ENCODE peak calls at places on chromosomes 12 and 14, in six cellular contexts. O is KBM-7; T is LHCN-M2; H is IMR-90; R is activated naive CD8-positive, alpha-beta T cell treated with anti-CD3 and anti-CD28 coated beads, Interleukin-2, amount 50 U/mL, for 24 hours; U is activated T-cell treated with anti-CD3 and anti-CD28 coated beads for 24 hours. L is an unnamed sample.

GRCh38 chr12:72093930-72094329 is 155.3 kb downstream of the TPH2 start:
- DNase-seq in O (no peak), R (no peak), U (no peak), H (no peak), T (no peak), L (peak)

GRCh38 chr14:92544051-92544730 is 30.6 kb downstream of the RIN3 start:
- DNase-seq in U (no peak), H (no peak), R (no peak), O (no peak), T (no peak), L (no peak)

GRCh38 chr14:83988274-83988673 is 1541.7 kb upstream of the FLRT2 start:
- DNase-seq in O (no peak), R (no peak), U (no peak), T (no peak), H (peak), L (no peak)

GRCh38 chr14:61671086-61671485 is 24.2 kb upstream of the HIF1A start:
- DNase-seq in T (no peak), R (no peak), U (peak), H (no peak), O (peak), L (no peak)

GRCh38 chr12:30286345-30286926 is 409.2 kb downstream of the IPO8 start:
- DNase-seq in O (peak), R (no peak), H (peak), T (peak), U (no peak), L (no peak)

GRCh38 chr14:32692441-32692840 is 246.2 kb upstream of the NPAS3 start:
- DNase-seq in T (no peak), O (no peak), H (no peak), U (no peak), R (no peak), L (no peak)

GRCh38 chr14:99724196-99724891 is 40.2 kb downstream of the CYP46A1 start:
- DNase-seq in U (no peak), H (peak), T (no peak), R (no peak), O (peak), L (peak)

GRCh38 chr12:104534162-104534856 is 77.6 kb downstream of the CHST11 start:
- DNase-seq in T (no peak), O (no peak), R (no peak), U (no peak), H (no peak), L (no peak)

GRCh38 chr12:118126119-118126757 is 9.7 kb upstream of the PEBP1 start:
- DNase-seq in T (no peak), R (no peak), U (no peak), O (no peak), H (no peak), L (no peak)

GRCh38 chr12:80216890-80217559 is 117.7 kb downstream of the OTOGL start:
- DNase-seq in H (no peak), O (peak), U (no peak), T (no peak), R (no peak), L (no peak)

GRCh38 chr12:75720807-75721206 is 209.4 kb upstream of the KRR1 start:
- DNase-seq in O (no peak), H (no peak), T (no peak), U (no peak), R (no peak), L (peak)

GRCh38 chr14:100376751-100377171 is 53.6 kb downstream of the SLC25A47 start:
- DNase-seq in R (no peak), H (peak), O (no peak), U (no peak), T (peak), L (no peak)

GRCh38 chr12:42725839-42726238 is 136.3 kb upstream of the PRICKLE1 start:
- DNase-seq in U (no peak), O (no peak), H (peak), T (peak), R (no peak), L (no peak)

GRCh38 chr12:49338830-49339463 is 2.0 kb upstream of the C1QL4 start:
- DNase-seq in U (no peak), H (no peak), T (no peak), R (no peak), O (no peak), L (peak)

GRCh38 chr12:131784909-131785762 is 43.1 kb upstream of the MMP17 start:
- DNase-seq in O (no peak), T (peak), U (no peak), R (no peak), H (peak), L (no peak)

GRCh38 chr12:71589478-71589881 is 74.2 kb downstream of the ZFC3H1 start:
- DNase-seq in U (no peak), R (no peak), T (no peak), O (no peak), H (peak), L (no peak)

GRCh38 chr14:102058146-102058545 is 28.7 kb downstream of the HSP90AA1 start:
- DNase-seq in R (no peak), O (no peak), U (no peak), T (no peak), H (no peak), L (no peak)

GRCh38 chr12:74602881-74603523 is 65.4 kb downstream of the ATXN7L3B start:
- DNase-seq in H (no peak), T (no peak), U (no peak), R (no peak), O (no peak), L (no peak)

GRCh38 chr12:2417761-2418160 is 365.0 kb downstream of the CACNA1C start:
- DNase-seq in H (no peak), U (no peak), O (no peak), R (no peak), T (no peak), L (no peak)

GRCh38 chr14:70982204-70982603 is 74.9 kb downstream of the PCNX1 start:
- DNase-seq in R (no peak), O (peak), U (no peak), T (no peak), H (no peak), L (no peak)

GRCh38 chr14:89164168-89165074 is 252.6 kb downstream of the FOXN3 start:
- DNase-seq in T (no peak), U (no peak), R (no peak), O (no peak), H (no peak), L (no peak)

GRCh38 chr14:98614741-98615140 is 657.3 kb downstream of the BCL11B start:
- DNase-seq in T (no peak), U (no peak), H (no peak), O (no peak), R (no peak), L (no peak)

GRCh38 chr12:123096159-123096558 is 54.7 kb downstream of the PITPNM2 start:
- DNase-seq in R (no peak), O (no peak), U (no peak), H (no peak), T (no peak), L (no peak)

GRCh38 chr12:67925551-67925950 is 63.7 kb upstream of the IFNG-AS1 start:
- DNase-seq in O (no peak), H (no peak), T (no peak), U (no peak), R (no peak), L (no peak)

GRCh38 chr14:75562048-75562447 is 16.4 kb upstream of the FLVCR2 start:
- DNase-seq in T (no peak), H (no peak), R (peak), U (peak), O (no peak), L (no peak)

GRCh38 chr12:84807249-84807648 is 105.3 kb downstream of the SLC6A15 start:
- DNase-seq in U (no peak), H (peak), T (peak), R (no peak), O (no peak), L (no peak)

GRCh38 chr14:60183724-60184596 is 18.8 kb upstream of the DHRS7 start:
- DNase-seq in U (no peak), T (peak), H (peak), R (no peak), O (peak), L (no peak)

GRCh38 chr14:73713206-73713803 is 879 bp downstream of the PNMA1 start:
- DNase-seq in U (no peak), H (no peak), R (no peak), O (no peak), T (no peak), L (no peak)

GRCh38 chr12:58629376-58629775 is 290.9 kb downstream of the LRIG3 start:
- DNase-seq in R (no peak), T (peak), H (peak), U (no peak), O (no peak), L (no peak)

GRCh38 chr12:99609455-99610181 is 37.9 kb upstream of the GARIN6 start:
- DNase-seq in H (no peak), U (no peak), R (no peak), O (no peak), T (no peak), L (no peak)

GRCh38 chr14:61184117-61184516 is 97.0 kb downstream of the TMEM30B start:
- DNase-seq in U (no peak), O (no peak), H (peak), T (peak), R (no peak), L (no peak)

GRCh38 chr14:90061849-90062794 is at the start of gene KCNK13:
- DNase-seq in O (peak), T (no peak), U (no peak), R (peak), H (no peak), L (peak)

GRCh38 chr14:67674480-67675218 is at the start of gene VTI1B:
- DNase-seq in T (peak), O (peak), U (peak), H (peak), R (peak), L (peak)

GRCh38 chr12:60231976-60232907 is 636.4 kb downstream of the SLC16A7 start:
- DNase-seq in H (no peak), R (no peak), T (no peak), U (no peak), O (no peak), L (no peak)

GRCh38 chr12:105736498-105736897 is 402.3 kb downstream of the NUAK1 start:
- DNase-seq in O (no peak), R (no peak), U (no peak), H (no peak), T (no peak), L (no peak)

GRCh38 chr12:5200276-5201087 is 156.8 kb downstream of the KCNA5 start:
- DNase-seq in R (peak), U (no peak), T (peak), H (peak), O (peak), L (no peak)

GRCh38 chr14:104161601-104162367 is 23.4 kb downstream of the KIF26A start:
- DNase-seq in T (no peak), O (no peak), R (no peak), H (no peak), U (no peak), L (no peak)

L was measured in RWPE2.